ENCODE peak calls at places on chromosomes 1 and 21, in six cellular contexts. One of them, this sample, is unnamed.

GRCh38 chr1:56625823-56626222 is 19.3 kb upstream of the PRKAA2 start:
- DNase-seq in spleen: no peak
- DNase-seq in left ventricle myocardium inferior: no peak
- DNase-seq in body of pancreas: no peak
- DNase-seq in pancreas: no peak
- DNase-seq in Peyer's patch: no peak
- DNase-seq in this sample: no peak

GRCh38 chr1:1873186-1873585 is 17.7 kb downstream of the GNB1 start:
- DNase-seq in spleen: peak; percentile 39
- DNase-seq in left ventricle myocardium inferior: peak; percentile 78
- DNase-seq in body of pancreas: peak; percentile 55
- DNase-seq in pancreas: peak; percentile 32
- DNase-seq in Peyer's patch: no peak
- DNase-seq in this sample: peak; percentile 89

GRCh38 chr1:246837418-246838117 is 94.2 kb downstream of the AHCTF1 start:
- DNase-seq in spleen: no peak
- DNase-seq in left ventricle myocardium inferior: no peak
- DNase-seq in body of pancreas: no peak
- DNase-seq in pancreas: no peak
- DNase-seq in Peyer's patch: no peak
- DNase-seq in this sample: no peak

GRCh38 chr1:247322437-247322836 is 9.2 kb downstream of the ZNF496 start:
- DNase-seq in spleen: no peak
- DNase-seq in left ventricle myocardium inferior: no peak
- DNase-seq in body of pancreas: no peak
- DNase-seq in pancreas: no peak
- DNase-seq in Peyer's patch: no peak
- DNase-seq in this sample: no peak

GRCh38 chr21:42381347-42381984 is 14.4 kb downstream of the TMPRSS3 start:
- DNase-seq in spleen: peak; percentile 69
- DNase-seq in left ventricle myocardium inferior: no peak
- DNase-seq in body of pancreas: peak; percentile 44
- DNase-seq in pancreas: peak; percentile 56
- DNase-seq in Peyer's patch: no peak
- DNase-seq in this sample: peak; percentile 72

GRCh38 chr1:209439828-209440227 is 143.7 kb upstream of the CAMK1G start:
- DNase-seq in spleen: no peak
- DNase-seq in left ventricle myocardium inferior: no peak
- DNase-seq in body of pancreas: no peak
- DNase-seq in pancreas: no peak
- DNase-seq in Peyer's patch: no peak
- DNase-seq in this sample: no peak

GRCh38 chr1:68327414-68327813 is 95.1 kb upstream of the WLS start:
- DNase-seq in spleen: no peak
- DNase-seq in left ventricle myocardium inferior: no peak
- DNase-seq in body of pancreas: no peak
- DNase-seq in pancreas: no peak
- DNase-seq in Peyer's patch: no peak
- DNase-seq in this sample: no peak

GRCh38 chr1:180935326-180936109 is 22.8 kb downstream of the KIAA1614 start:
- DNase-seq in spleen: no peak
- DNase-seq in left ventricle myocardium inferior: no peak
- DNase-seq in body of pancreas: no peak
- DNase-seq in pancreas: no peak
- DNase-seq in Peyer's patch: peak; percentile 37
- DNase-seq in this sample: no peak

GRCh38 chr21:38664821-38665220 is 140.9 kb upstream of the ETS2 start:
- DNase-seq in spleen: no peak
- DNase-seq in left ventricle myocardium inferior: no peak
- DNase-seq in body of pancreas: no peak
- DNase-seq in pancreas: no peak
- DNase-seq in Peyer's patch: no peak
- DNase-seq in this sample: no peak

GRCh38 chr1:117586747-117587478 is 18.9 kb upstream of the TENT5C start:
- DNase-seq in spleen: peak; percentile 36
- DNase-seq in left ventricle myocardium inferior: no peak
- DNase-seq in body of pancreas: peak; percentile 32
- DNase-seq in pancreas: no peak
- DNase-seq in Peyer's patch: no peak
- DNase-seq in this sample: no peak

GRCh38 chr1:67041836-67042503 is 12.0 kb downstream of the SLC35D1 start:
- DNase-seq in spleen: no peak
- DNase-seq in left ventricle myocardium inferior: no peak
- DNase-seq in body of pancreas: no peak
- DNase-seq in pancreas: no peak
- DNase-seq in Peyer's patch: no peak
- DNase-seq in this sample: no peak

GRCh38 chr1:189751311-189751710 is 726.4 kb downstream of the BRINP3 start:
- DNase-seq in spleen: no peak
- DNase-seq in left ventricle myocardium inferior: no peak
- DNase-seq in body of pancreas: no peak
- DNase-seq in pancreas: no peak
- DNase-seq in Peyer's patch: no peak
- DNase-seq in this sample: no peak

GRCh38 chr1:1359316-1359667 is 937 bp upstream of the MXRA8 start:
- DNase-seq in spleen: peak; percentile 62
- DNase-seq in left ventricle myocardium inferior: peak; percentile 35
- DNase-seq in body of pancreas: peak; percentile 13
- DNase-seq in pancreas: no peak
- DNase-seq in Peyer's patch: no peak
- DNase-seq in this sample: peak; percentile 44

GRCh38 chr1:228884615-228885566 is 149.6 kb downstream of the RHOU start:
- DNase-seq in spleen: no peak
- DNase-seq in left ventricle myocardium inferior: no peak
- DNase-seq in body of pancreas: no peak
- DNase-seq in pancreas: no peak
- DNase-seq in Peyer's patch: no peak
- DNase-seq in this sample: no peak

GRCh38 chr1:34984435-34985062 is 598 bp downstream of the TMEM35B start:
- DNase-seq in spleen: no peak
- DNase-seq in left ventricle myocardium inferior: peak; percentile 39
- DNase-seq in body of pancreas: no peak
- DNase-seq in pancreas: no peak
- DNase-seq in Peyer's patch: no peak
- DNase-seq in this sample: no peak

GRCh38 chr21:38982804-38983203 is 177.1 kb downstream of the ETS2 start:
- DNase-seq in spleen: no peak
- DNase-seq in left ventricle myocardium inferior: no peak
- DNase-seq in body of pancreas: no peak
- DNase-seq in pancreas: no peak
- DNase-seq in Peyer's patch: no peak
- DNase-seq in this sample: no peak

GRCh38 chr21:9837946-9838801 is 683.2 kb upstream of the TPTE start:
- DNase-seq in spleen: peak; percentile 75
- DNase-seq in left ventricle myocardium inferior: no peak
- DNase-seq in body of pancreas: no peak
- DNase-seq in pancreas: no peak
- DNase-seq in Peyer's patch: no peak
- DNase-seq in this sample: no peak

GRCh38 chr1:69862906-69863305 is 295.2 kb downstream of the LRRC7 start:
- DNase-seq in spleen: no peak
- DNase-seq in left ventricle myocardium inferior: no peak
- DNase-seq in body of pancreas: no peak
- DNase-seq in pancreas: no peak
- DNase-seq in Peyer's patch: no peak
- DNase-seq in this sample: no peak

GRCh38 chr1:235127774-235128452 is 724 bp downstream of the TOMM20 start:
- DNase-seq in spleen: no peak
- DNase-seq in left ventricle myocardium inferior: no peak
- DNase-seq in body of pancreas: no peak
- DNase-seq in pancreas: no peak
- DNase-seq in Peyer's patch: no peak
- DNase-seq in this sample: no peak

GRCh38 chr1:15543589-15544568 is 17.2 kb downstream of the DNAJC16 start:
- DNase-seq in spleen: no peak
- DNase-seq in left ventricle myocardium inferior: no peak
- DNase-seq in body of pancreas: no peak
- DNase-seq in pancreas: no peak
- DNase-seq in Peyer's patch: no peak
- DNase-seq in this sample: no peak

GRCh38 chr1:94926365-94926914 is 470 bp downstream of the CNN3 start:
- DNase-seq in spleen: peak; percentile 83
- DNase-seq in left ventricle myocardium inferior: peak; percentile 64
- DNase-seq in body of pancreas: peak; percentile 59
- DNase-seq in pancreas: peak; percentile 55
- DNase-seq in Peyer's patch: peak; percentile 20
- DNase-seq in this sample: peak; percentile 58

GRCh38 chr1:150961756-150962155 is 12.9 kb downstream of the CERS2 start:
- DNase-seq in spleen: no peak
- DNase-seq in left ventricle myocardium inferior: no peak
- DNase-seq in body of pancreas: no peak
- DNase-seq in pancreas: no peak
- DNase-seq in Peyer's patch: no peak
- DNase-seq in this sample: no peak

GRCh38 chr1:203660069-203660468 is 33.4 kb downstream of the ATP2B4 start:
- DNase-seq in spleen: no peak
- DNase-seq in left ventricle myocardium inferior: no peak
- DNase-seq in body of pancreas: no peak
- DNase-seq in pancreas: no peak
- DNase-seq in Peyer's patch: no peak
- DNase-seq in this sample: no peak

GRCh38 chr1:183262628-183263220 is 76.7 kb downstream of the LAMC2 start:
- DNase-seq in spleen: no peak
- DNase-seq in left ventricle myocardium inferior: no peak
- DNase-seq in body of pancreas: no peak
- DNase-seq in pancreas: no peak
- DNase-seq in Peyer's patch: no peak
- DNase-seq in this sample: peak; percentile 46

GRCh38 chr1:26078286-26079177 is 11.1 kb upstream of the TRIM63 start:
- DNase-seq in spleen: no peak
- DNase-seq in left ventricle myocardium inferior: no peak
- DNase-seq in body of pancreas: no peak
- DNase-seq in pancreas: no peak
- DNase-seq in Peyer's patch: no peak
- DNase-seq in this sample: no peak

GRCh38 chr1:185035258-185035657 is 10.1 kb upstream of the RNF2 start:
- DNase-seq in spleen: no peak
- DNase-seq in left ventricle myocardium inferior: no peak
- DNase-seq in body of pancreas: no peak
- DNase-seq in pancreas: no peak
- DNase-seq in Peyer's patch: no peak
- DNase-seq in this sample: no peak

GRCh38 chr1:58898739-58899580 is 115.1 kb upstream of the JUN start:
- DNase-seq in spleen: peak; percentile 88
- DNase-seq in left ventricle myocardium inferior: peak; percentile 67
- DNase-seq in body of pancreas: peak; percentile 47
- DNase-seq in pancreas: peak; percentile 39
- DNase-seq in Peyer's patch: no peak
- DNase-seq in this sample: peak; percentile 24
- H3K4me1 ChIP-seq in spleen: peaks cover 85% of the 10 kb centered on the region
- H3K4me1 ChIP-seq in left ventricle myocardium inferior: peaks cover 74% of the 10 kb centered on the region
- H3K4me1 ChIP-seq in body of pancreas: peaks cover 85% of the 10 kb centered on the region
- H3K4me1 ChIP-seq in pancreas: peaks cover 12% of the 10 kb centered on the region
- H3K4me1 ChIP-seq in Peyer's patch: no peaks in the 10 kb centered on the region
- H3K4me1 ChIP-seq in this sample: peaks cover 39% of the 10 kb centered on the region

GRCh38 chr1:55215194-55216021 is at the start of gene USP24:
- DNase-seq in spleen: peak; percentile 97
- DNase-seq in left ventricle myocardium inferior: peak; percentile 83
- DNase-seq in body of pancreas: peak; percentile 86
- DNase-seq in pancreas: peak; percentile 87
- DNase-seq in Peyer's patch: peak; percentile 76
- DNase-seq in this sample: peak; percentile 82
- H3K4me3 ChIP-seq in spleen: peak within 1 kb of the TSS; percentile 74
- H3K4me3 ChIP-seq in left ventricle myocardium inferior: peak within 1 kb of the TSS; percentile 89
- H3K4me3 ChIP-seq in body of pancreas: peak within 1 kb of the TSS; percentile 51
- H3K4me3 ChIP-seq in pancreas: peak within 1 kb of the TSS; percentile 61
- H3K4me3 ChIP-seq in Peyer's patch: peak within 1 kb of the TSS; percentile 91
- H3K4me3 ChIP-seq in this sample: peak within 1 kb of the TSS; percentile 77

GRCh38 chr1:201461193-201461657 is 7.8 kb downstream of the PHLDA3 start:
- DNase-seq in spleen: no peak
- DNase-seq in left ventricle myocardium inferior: no peak
- DNase-seq in body of pancreas: peak; percentile 76
- DNase-seq in pancreas: peak; percentile 46
- DNase-seq in Peyer's patch: no peak
- DNase-seq in this sample: peak; percentile 54
- H3K27ac ChIP-seq in spleen: no peak overlapping the region
- H3K27ac ChIP-seq in left ventricle myocardium inferior: peak overlapping the region; percentile 69
- H3K27ac ChIP-seq in body of pancreas: peak overlapping the region; percentile 15
- H3K27ac ChIP-seq in pancreas: peak overlapping the region; percentile 74
- H3K27ac ChIP-seq in Peyer's patch: peak overlapping the region; percentile 52
- H3K27ac ChIP-seq in this sample: peak overlapping the region; percentile 62

GRCh38 chr1:24749257-24749656 is 4.0 kb downstream of the CLIC4 start:
- DNase-seq in spleen: no peak
- DNase-seq in left ventricle myocardium inferior: no peak
- DNase-seq in body of pancreas: no peak
- DNase-seq in pancreas: no peak
- DNase-seq in Peyer's patch: peak; percentile 15
- DNase-seq in this sample: no peak

GRCh38 chr1:24745711-24746582 is 700 bp downstream of the CLIC4 start:
- DNase-seq in spleen: peak; percentile 64
- DNase-seq in left ventricle myocardium inferior: peak; percentile 32
- DNase-seq in body of pancreas: peak; percentile 67
- DNase-seq in pancreas: peak; percentile 59
- DNase-seq in Peyer's patch: peak; percentile 46
- DNase-seq in this sample: peak; percentile 60

GRCh38 chr1:24749886-24750285 is 4.6 kb downstream of the CLIC4 start:
- DNase-seq in spleen: peak; percentile 50
- DNase-seq in left ventricle myocardium inferior: no peak
- DNase-seq in body of pancreas: no peak
- DNase-seq in pancreas: no peak
- DNase-seq in Peyer's patch: peak; percentile 13
- DNase-seq in this sample: no peak

GRCh38 chr1:24744911-24745710 is at the start of gene CLIC4:
- DNase-seq in spleen: peak; percentile 100
- DNase-seq in left ventricle myocardium inferior: peak; percentile 100
- DNase-seq in body of pancreas: peak; percentile 100
- DNase-seq in pancreas: peak; percentile 100
- DNase-seq in Peyer's patch: peak; percentile 100
- DNase-seq in this sample: peak; percentile 100

DNA sequence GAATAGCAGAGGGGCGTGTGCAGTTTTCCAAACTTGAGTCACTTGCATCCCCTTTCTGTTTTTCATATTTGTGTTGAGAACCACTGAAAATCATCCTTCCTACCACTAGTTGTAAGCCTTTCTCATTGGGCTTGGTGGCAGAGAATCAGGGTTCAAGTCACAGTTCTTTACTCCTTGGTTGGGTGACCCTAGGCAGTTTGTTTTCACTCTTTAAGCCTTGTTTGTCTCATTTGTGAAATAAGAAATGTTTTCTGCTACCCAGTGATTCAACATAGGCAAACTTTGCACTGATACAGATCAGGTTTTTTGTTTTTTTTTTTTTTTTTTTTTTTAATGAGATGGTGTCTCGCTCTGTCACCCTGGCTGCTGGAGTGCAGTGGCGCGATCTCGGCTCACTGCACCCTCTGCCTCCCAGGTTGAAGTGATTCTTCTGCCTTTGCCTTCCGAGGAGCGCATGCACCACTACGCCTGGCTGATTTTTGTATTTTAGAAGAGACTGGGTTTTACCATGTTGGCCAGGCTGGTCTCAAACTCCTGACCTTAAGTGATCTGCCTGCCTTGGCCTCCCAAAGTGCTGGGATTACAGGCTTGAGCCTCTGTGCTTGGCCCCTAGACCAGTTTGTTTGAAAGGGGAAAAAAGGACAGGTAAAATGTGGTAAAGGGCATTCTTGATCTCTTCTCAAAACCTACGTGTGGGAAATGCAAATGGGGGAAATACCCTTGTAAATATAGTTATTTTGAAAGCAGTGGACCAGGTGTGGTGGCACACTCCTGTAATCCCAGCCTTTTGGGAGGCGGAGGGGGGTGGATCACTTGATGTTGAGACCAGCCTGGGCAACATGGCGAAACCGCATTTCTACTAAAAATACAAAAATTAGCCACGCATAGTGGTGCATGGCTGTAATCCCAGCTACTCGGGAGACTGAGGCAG is 3.2 kb downstream of the CLIC4 start:
- DNase-seq in spleen: peak; percentile 84
- DNase-seq in left ventricle myocardium inferior: no peak
- DNase-seq in body of pancreas: no peak
- DNase-seq in pancreas: no peak
- DNase-seq in Peyer's patch: peak; percentile 65
- DNase-seq in this sample: peak; percentile 45
- H3K4me1 ChIP-seq in spleen: peaks cover 90% of the 10 kb centered on the region
- H3K4me1 ChIP-seq in left ventricle myocardium inferior: peaks cover 94% of the 10 kb centered on the region
- H3K4me1 ChIP-seq in body of pancreas: peaks cover 25% of the 10 kb centered on the region
- H3K4me1 ChIP-seq in pancreas: no peaks in the 10 kb centered on the region
- H3K4me1 ChIP-seq in Peyer's patch: no peaks in the 10 kb centered on the region
- H3K4me1 ChIP-seq in this sample: peaks cover 25% of the 10 kb centered on the region